ENCODE peak calls at places on chromosomes 12 and 14, in five cellular contexts. B is NCI-H1417, C is osteoblast, O is BE2C, U is astrocyte of the hippocampus. W is an unnamed sample.

GRCh38 chr14:74459289-74459946 is 33.4 kb upstream of the SYNDIG1L start:
- DNase-seq in B (no peak), U (peak; percentile 76), C (peak; percentile 90), O (peak; percentile 67), W (peak; percentile 63)

GRCh38 chr14:51644215-51644969 is 7.3 kb upstream of the FRMD6 start:
- DNase-seq in U (no peak), C (peak; percentile 68), O (no peak), B (no peak), W (no peak)

GRCh38 chr12:12091977-12092663 is 21.4 kb downstream of the BCL2L14 start:
- DNase-seq in U (peak; percentile 18), C (no peak), B (peak; percentile 26), O (peak; percentile 66), W (peak; percentile 34)

GRCh38 chr12:29709641-29710040 is 74.1 kb downstream of the TMTC1 start:
- DNase-seq in C (no peak), B (no peak), O (no peak), U (no peak), W (no peak)

GRCh38 chr14:99173086-99173485 is 98.9 kb downstream of the BCL11B start:
- DNase-seq in B (no peak), U (no peak), C (peak; percentile 32), O (no peak), W (no peak)

GRCh38 chr12:56634837-56635538 is 4.9 kb upstream of the BAZ2A start:
- DNase-seq in O (peak; percentile 85), C (peak; percentile 98), B (peak; percentile 87), U (peak; percentile 84), W (peak; percentile 67)

GRCh38 chr14:88013750-88014349 is 8.9 kb downstream of the GPR65 start:
- DNase-seq in U (peak; percentile 79), O (peak; percentile 68), B (peak; percentile 85), C (no peak), W (no peak)

GRCh38 chr14:24909523-24910302 is 140.2 kb downstream of the STXBP6 start:
- DNase-seq in C (no peak), U (no peak), B (no peak), O (no peak), W (no peak)

GRCh38 chr14:22452330-22452729 is 136.7 kb downstream of the DAD1 start:
- DNase-seq in B (no peak), O (no peak), C (no peak), U (no peak), W (no peak)

W was measured in SJCRH30.